ENCODE peak calls at places on chromosome 14, in six cellular contexts. W is RPMI7951; X is brain microvascular endothelial cell; O is activated CD4-positive, CD25-positive, alpha-beta regulatory T cell; V is stimulated activated naive B cell treated with anti-CD40 and anti-IgM and Interleukin-4, amounts not matched to agents 10 μg/mL and 1 μg/mL and 100 μg/mL, for 72 hours; S is NCI-H774. J is an unnamed sample.

GRCh38 chr14:38208825-38209562 is 1.3 kb downstream of the SSTR1 start:
- DNase-seq in W (no peak), X (no peak), O (no peak), V (no peak), S (no peak), J (peak)

GRCh38 chr14:22837059-22837749 is 819 bp downstream of the MMP14 start:
- DNase-seq in W (no peak), X (peak), O (no peak), V (peak), S (no peak), J (peak)

GRCh38 chr14:77045570-77045890 is 17.0 kb upstream of the IRF2BPL start:
- DNase-seq in W (peak), X (no peak), O (no peak), V (no peak), S (no peak), J (no peak)

GRCh38 chr14:102545461-102546265 is 36.1 kb upstream of the ANKRD9 start:
- DNase-seq in W (peak), X (no peak), O (no peak), V (no peak), S (no peak), J (no peak)

GRCh38 chr14:36724162-36724561 is 62.5 kb downstream of the PAX9 start:
- DNase-seq in W (no peak), X (no peak), O (no peak), V (no peak), S (no peak), J (no peak)

GRCh38 chr14:53002576-53002975 is 51.7 kb upstream of the FERMT2 start:
- DNase-seq in W (peak), X (no peak), O (no peak), V (no peak), S (no peak), J (no peak)

GRCh38 chr14:54815016-54815415 is 87.6 kb downstream of the GCH1 start:
- DNase-seq in W (no peak), X (no peak), O (no peak), V (no peak), S (peak), J (no peak)

GRCh38 chr14:96065661-96066459 is 26.7 kb downstream of the C14orf132 start:
- DNase-seq in W (no peak), X (no peak), O (no peak), V (no peak), S (no peak), J (peak)

GRCh38 chr14:95531473-95531872 is 3.4 kb upstream of the GLRX5 start:
- DNase-seq in W (no peak), X (peak), O (no peak), V (no peak), S (no peak), J (no peak)

GRCh38 chr14:93115069-93115919 is 431 bp downstream of the ITPK1 start:
- DNase-seq in W (peak), X (peak), O (peak), V (peak), S (peak), J (peak)

GRCh38 chr14:65832431-65833253 is 420.1 kb downstream of the FUT8 start:
- DNase-seq in W (no peak), X (peak), O (no peak), V (no peak), S (no peak), J (no peak)

GRCh38 chr14:88392609-88393008 is 7.2 kb downstream of the SPATA7 start:
- DNase-seq in W (no peak), X (no peak), O (no peak), V (no peak), S (no peak), J (no peak)

GRCh38 chr14:100691395-100692025 is 35.2 kb upstream of the DLK1 start:
- DNase-seq in W (no peak), X (no peak), O (no peak), V (no peak), S (peak), J (no peak)

GRCh38 chr14:92500491-92500941 is 13.1 kb upstream of the RIN3 start:
- DNase-seq in W (peak), X (no peak), O (no peak), V (no peak), S (no peak), J (no peak)

GRCh38 chr14:105871590-105871989 is 345.2 kb downstream of the TMEM121 start:
- DNase-seq in W (no peak), X (no peak), O (no peak), V (no peak), S (no peak), J (no peak)

GRCh38 chr14:33755358-33755757 is 195.5 kb downstream of the EGLN3 start:
- DNase-seq in W (peak), X (no peak), O (no peak), V (no peak), S (no peak), J (no peak)

GRCh38 chr14:56138987-56139386 is 20.8 kb downstream of the PELI2 start:
- DNase-seq in W (no peak), X (no peak), O (no peak), V (no peak), S (no peak), J (no peak)

GRCh38 chr14:106039400-106039799 is 513.0 kb downstream of the TMEM121 start:
- DNase-seq in W (no peak), X (no peak), O (peak), V (no peak), S (no peak), J (no peak)

GRCh38 chr14:104477804-104478375 is 101.7 kb upstream of the C14orf180 start:
- DNase-seq in W (no peak), X (no peak), O (no peak), V (no peak), S (no peak), J (no peak)

GRCh38 chr14:78836777-78837176 is 666.6 kb downstream of the NRXN3 start:
- DNase-seq in W (peak), X (peak), O (no peak), V (peak), S (peak), J (peak)

GRCh38 chr14:105386581-105387529 is 11.5 kb upstream of the TEX22 start:
- DNase-seq in W (no peak), X (no peak), O (no peak), V (no peak), S (no peak), J (no peak)

GRCh38 chr14:51884086-51884927 is 23.9 kb downstream of the GNG2 start:
- DNase-seq in W (peak), X (peak), O (no peak), V (no peak), S (no peak), J (no peak)

GRCh38 chr14:64170190-64170589 is 124.0 kb downstream of the ESR2 start:
- DNase-seq in W (no peak), X (no peak), O (no peak), V (peak), S (no peak), J (no peak)

GRCh38 chr14:25121342-25122129 is 71.6 kb upstream of the STXBP6 start:
- DNase-seq in W (peak), X (no peak), O (no peak), V (no peak), S (no peak), J (no peak)

GRCh38 chr14:100585448-100586152 is 1.6 kb downstream of the BEGAIN start:
- DNase-seq in W (no peak), X (no peak), O (no peak), V (no peak), S (no peak), J (no peak)

GRCh38 chr14:101200008-101200649 is 296.6 kb upstream of the RTL1 start:
- DNase-seq in W (no peak), X (no peak), O (no peak), V (no peak), S (no peak), J (no peak)

GRCh38 chr14:89489796-89490506 is 72.9 kb upstream of the FOXN3 start:
- DNase-seq in W (no peak), X (no peak), O (no peak), V (no peak), S (no peak), J (no peak)

J was measured in frontal cortex.